ENCODE peak calls at places on chromosome 2, in four cellular contexts. H is SK-N-SH, X is WTC11, J is HCT116. G is an unnamed sample.

GRCh38 chr2:152646775-152647174 is 70.5 kb downstream of the PRPF40A start:
- DNase-seq in H (no peak), X (no peak), J (no peak), G (no peak)

GRCh38 chr2:8605350-8606065 is 76.3 kb upstream of the ID2 start:
- DNase-seq in J (no peak), X (no peak), H (no peak), G (no peak)

GRCh38 chr2:26414291-26414690 is 12.6 kb downstream of the DRC1 start:
- DNase-seq in J (no peak), X (no peak), H (no peak), G (no peak)

GRCh38 chr2:117523267-117523666 is 291.2 kb upstream of the DDX18 start:
- DNase-seq in X (no peak), H (peak), J (no peak), G (peak)

GRCh38 chr2:131036269-131036668 is 57.0 kb downstream of the FAM168B start:
- DNase-seq in J (no peak), H (no peak), X (no peak), G (no peak)

GRCh38 chr2:98912221-98912851 is 23.7 kb downstream of the CRACDL start:
- DNase-seq in H (peak), J (peak), X (no peak), G (no peak)

GRCh38 chr2:136117909-136118818 is at the start of gene CXCR4:
- DNase-seq in J (peak), H (peak), X (peak), G (peak)

GRCh38 chr2:67670704-67671300 is 273.7 kb downstream of the ETAA1 start:
- DNase-seq in J (no peak), H (no peak), X (no peak), G (no peak)

GRCh38 chr2:219449609-219450008 is 15.0 kb downstream of the SPEG start:
- DNase-seq in J (no peak), H (no peak), X (no peak), G (no peak)

GRCh38 chr2:23385351-23385747 is 370 bp downstream of the KLHL29 start:
- DNase-seq in J (no peak), X (peak), H (no peak), G (no peak)

GRCh38 chr2:136255648-136256461 is 137.9 kb upstream of the CXCR4 start:
- DNase-seq in X (no peak), H (no peak), J (no peak), G (no peak)

GRCh38 chr2:117858892-117859531 is 44.5 kb downstream of the DDX18 start:
- DNase-seq in X (peak), H (no peak), J (no peak), G (no peak)

GRCh38 chr2:234606906-234607305 is 110.0 kb upstream of the ARL4C start:
- DNase-seq in H (no peak), J (no peak), X (no peak), G (no peak)

GRCh38 chr2:16475581-16475980 is 190.1 kb downstream of the CYRIA start:
- DNase-seq in J (no peak), X (no peak), H (no peak), G (no peak)

GRCh38 chr2:234355052-234355720 is 141.7 kb downstream of the ARL4C start:
- DNase-seq in H (no peak), X (no peak), J (no peak), G (no peak)

GRCh38 chr2:229835601-229836283 is 86.1 kb downstream of the TRIP12 start:
- DNase-seq in X (no peak), J (no peak), H (no peak), G (no peak)

GRCh38 chr2:101219281-101219680 is 33.4 kb upstream of the CNOT11 start:
- DNase-seq in X (no peak), J (no peak), H (no peak), G (no peak)

GRCh38 chr2:126657146-126657635 is 1.2 kb downstream of the GYPC start:
- DNase-seq in H (no peak), X (peak), J (no peak), G (peak)

GRCh38 chr2:126658316-126658909 is 2.5 kb downstream of the GYPC start:
- DNase-seq in X (no peak), H (no peak), J (no peak), G (no peak)

GRCh38 chr2:126656311-126657145 is 570 bp downstream of the GYPC start:
- DNase-seq in H (no peak), J (no peak), X (peak), G (peak)

GRCh38 chr2:126658910-126659613 is 3.1 kb downstream of the GYPC start:
- DNase-seq in H (no peak), X (no peak), J (no peak), G (peak)

GRCh38 chr2:126657636-126658315 is 1.8 kb downstream of the GYPC start:
- DNase-seq in J (peak), H (no peak), X (peak), G (peak)
- TF ChIP-seq CTCF in J (no peak), H (no peak), X (no peak), G (no peak)

GRCh38 chr2:48183991-48184390 is 277.7 kb upstream of the FBXO11 start:
- DNase-seq in X (no peak), J (no peak), H (no peak), G (no peak)
- TF ChIP-seq CTCF in X (no peak), J (no peak), H (no peak), G (no peak)

GRCh38 chr2:85772019-85772745 is 18.4 kb downstream of the ATOH8 start:
- DNase-seq in J (peak), H (peak), X (peak), G (peak)
- TF ChIP-seq CTCF in J (peak), H (peak), X (no peak), G (peak)

GRCh38 chr2:36359006-36359580 is 3.5 kb downstream of the CRIM1 start:
- DNase-seq in J (no peak), H (peak), X (no peak), G (no peak)
- TF ChIP-seq CTCF in J (peak), H (peak), X (no peak), G (peak)

GRCh38 chr2:31386648-31387047 is 27.9 kb downstream of the XDH start:
- DNase-seq in H (peak), J (no peak), X (peak), G (no peak)
- TF ChIP-seq CTCF in H (peak), J (peak), X (no peak), G (no peak)